ENCODE peak calls at places on chromosomes 1 and 21, in six cellular contexts. I is H1, L is IMR-90, N is H9, G is mesenchymal stem cell, S is trophoblast cell. O is an unnamed sample.

GRCh38 chr1:23722652-23723051 is 20.6 kb upstream of the ELOA start:
- DNase-seq in I (no peak), L (no peak), N (no peak), G (no peak), S (no peak), O (no peak)

GRCh38 chr1:246784621-246785535 is 60.7 kb downstream of the SCCPDH start:
- DNase-seq in I (no peak), L (peak; percentile 47), N (no peak), G (peak; percentile 59), S (no peak), O (no peak)

GRCh38 chr1:15948600-15949452 is 27.1 kb downstream of the ZBTB17 start:
- DNase-seq in I (no peak), L (peak; percentile 95), N (no peak), G (peak; percentile 98), S (peak; percentile 55), O (no peak)

GRCh38 chr1:241536969-241537368 is 4.8 kb downstream of the KMO start:
- DNase-seq in I (no peak), L (no peak), N (no peak), G (no peak), S (no peak), O (no peak)

GRCh38 chr1:232940262-232940661 is 10.1 kb upstream of the NTPCR start:
- DNase-seq in I (no peak), L (no peak), N (no peak), G (no peak), S (no peak), O (no peak)

GRCh38 chr1:109498161-109498801 is 4.4 kb downstream of the CYB561D1 start:
- DNase-seq in I (peak; percentile 89), L (peak; percentile 46), N (peak; percentile 84), G (peak; percentile 61), S (no peak), O (peak; percentile 49)

GRCh38 chr1:9211291-9211811 is 23.2 kb upstream of the H6PD start:
- DNase-seq in I (no peak), L (peak; percentile 98), N (no peak), G (peak; percentile 96), S (no peak), O (no peak)

GRCh38 chr1:94648225-94649007 is 106.9 kb upstream of the F3 start:
- DNase-seq in I (peak; percentile 29), L (peak; percentile 100), N (no peak), G (peak; percentile 94), S (peak; percentile 85), O (no peak)

GRCh38 chr1:173365341-173365740 is 111.8 kb upstream of the PRDX6 start:
- DNase-seq in I (no peak), L (no peak), N (no peak), G (no peak), S (no peak), O (no peak)

GRCh38 chr1:112513112-112513870 is 4.5 kb downstream of the WNT2B start:
- DNase-seq in I (no peak), L (peak; percentile 84), N (no peak), G (peak; percentile 91), S (no peak), O (no peak)

GRCh38 chr1:198121058-198121829 is 35.6 kb upstream of the NEK7 start:
- DNase-seq in I (no peak), L (peak; percentile 92), N (no peak), G (peak; percentile 87), S (peak; percentile 61), O (no peak)

GRCh38 chr1:182761396-182762395 is 27.9 kb upstream of the NPL start:
- DNase-seq in I (no peak), L (peak; percentile 17), N (no peak), G (peak; percentile 7), S (no peak), O (no peak)

GRCh38 chr1:225754940-225755635 is 22.5 kb upstream of the SRP9 start:
- DNase-seq in I (no peak), L (peak; percentile 92), N (no peak), G (peak; percentile 82), S (peak; percentile 81), O (no peak)

GRCh38 chr1:231106347-231106746 is 55.5 kb upstream of the TRIM67 start:
- DNase-seq in I (no peak), L (peak; percentile 66), N (no peak), G (peak; percentile 59), S (no peak), O (no peak)

GRCh38 chr1:157181258-157181657 is 43.1 kb upstream of the ETV3 start:
- DNase-seq in I (no peak), L (no peak), N (no peak), G (no peak), S (no peak), O (no peak)

GRCh38 chr1:40844887-40845878 is 17.0 kb downstream of the CITED4 start:
- DNase-seq in I (no peak), L (no peak), N (no peak), G (no peak), S (no peak), O (no peak)

GRCh38 chr1:201103666-201104065 is 8.6 kb downstream of the CACNA1S start:
- DNase-seq in I (no peak), L (no peak), N (no peak), G (no peak), S (no peak), O (no peak)

GRCh38 chr1:67817319-67817718 is 15.9 kb downstream of the GNG12 start:
- DNase-seq in I (no peak), L (no peak), N (no peak), G (no peak), S (peak; percentile 7), O (no peak)

GRCh38 chr1:1219341-1219740 is 5.4 kb upstream of the TNFRSF4 start:
- DNase-seq in I (no peak), L (no peak), N (no peak), G (no peak), S (no peak), O (no peak)

GRCh38 chr1:59678809-59679228 is 135.9 kb upstream of the HOOK1 start:
- DNase-seq in I (no peak), L (peak; percentile 98), N (no peak), G (peak; percentile 99), S (peak; percentile 36), O (peak; percentile 42)

GRCh38 chr1:222195857-222196256 is 352.0 kb downstream of the HHIPL2 start:
- DNase-seq in I (no peak), L (peak; percentile 5), N (no peak), G (peak; percentile 8), S (no peak), O (no peak)

GRCh38 chr1:159828916-159829634 is 2.4 kb downstream of the SLAMF8 start:
- DNase-seq in I (peak; percentile 67), L (no peak), N (peak; percentile 74), G (peak; percentile 33), S (peak; percentile 74), O (no peak)

GRCh38 chr21:42746593-42747266 is 93.3 kb downstream of the PDE9A start:
- DNase-seq in I (no peak), L (no peak), N (no peak), G (no peak), S (peak; percentile 21), O (no peak)

GRCh38 chr1:155976913-155977606 is 1.3 kb downstream of the ARHGEF2 start:
- DNase-seq in I (no peak), L (no peak), N (peak; percentile 43), G (no peak), S (no peak), O (no peak)

GRCh38 chr1:156104065-156104810 is 10.3 kb upstream of the LMNA start:
- DNase-seq in I (no peak), L (peak; percentile 80), N (peak; percentile 69), G (peak; percentile 98), S (peak; percentile 69), O (no peak)

GRCh38 chr1:94864821-94865220 is 44.7 kb downstream of the SLC44A3 start:
- DNase-seq in I (no peak), L (peak; percentile 39), N (no peak), G (peak; percentile 90), S (peak; percentile 85), O (no peak)

GRCh38 chr1:206907304-206907991 is 10.2 kb downstream of the IL24 start:
- DNase-seq in I (peak; percentile 77), L (no peak), N (peak; percentile 54), G (no peak), S (peak; percentile 50), O (peak; percentile 37)

GRCh38 chr1:45884700-45885099 is 81.3 kb downstream of the MAST2 start:
- DNase-seq in I (no peak), L (peak; percentile 37), N (no peak), G (no peak), S (no peak), O (no peak)

GRCh38 chr1:64478594-64479248 is 8.8 kb downstream of the CACHD1 start:
- DNase-seq in I (no peak), L (no peak), N (no peak), G (no peak), S (no peak), O (no peak)

GRCh38 chr1:85448358-85448757 is 16.6 kb downstream of the DDAH1 start:
- DNase-seq in I (no peak), L (peak; percentile 66), N (no peak), G (peak; percentile 46), S (no peak), O (no peak)

GRCh38 chr21:37564341-37564923 is 197.9 kb downstream of the DYRK1A start:
- DNase-seq in I (peak; percentile 68), L (peak; percentile 100), N (peak; percentile 64), G (peak; percentile 100), S (peak; percentile 98), O (peak; percentile 15)
- H3K18ac ChIP-seq in I (peak overlapping the region; percentile 92), L (peak overlapping the region; percentile 47), N (peak overlapping the region; percentile 66), G (peak overlapping the region; percentile 90), S (no peak overlapping the region), O (peak overlapping the region; percentile 91)

GRCh38 chr1:48109390-48110009 is 112.3 kb upstream of the TRABD2B start:
- DNase-seq in I (no peak), L (peak; percentile 61), N (no peak), G (peak; percentile 43), S (peak; percentile 77), O (peak; percentile 51)
- H2BK120ac ChIP-seq in I (no peak overlapping the region), L (no peak overlapping the region), N (no peak overlapping the region), G (no peak overlapping the region), S (no peak overlapping the region), O (no peak overlapping the region)

GRCh38 chr1:98044766-98045165 is 123.9 kb upstream of the DPYD start:
- DNase-seq in I (peak; percentile 48), L (no peak), N (no peak), G (no peak), S (no peak), O (no peak)
- H2AFZ ChIP-seq in I (peak overlapping the region; percentile 89), L (peak overlapping the region; percentile 96), N (no peak overlapping the region), G (no peak overlapping the region), S (no peak overlapping the region), O (peak overlapping the region; percentile 93)

GRCh38 chr1:204409878-204410763 is 1.5 kb downstream of the PPP1R15B start:
- DNase-seq in I (no peak), L (no peak), N (no peak), G (no peak), S (no peak), O (no peak)
- H3K18ac ChIP-seq in I (no peak overlapping the region), L (no peak overlapping the region), N (no peak overlapping the region), G (no peak overlapping the region), S (peak overlapping the region; percentile 98), O (no peak overlapping the region)

DNA sequence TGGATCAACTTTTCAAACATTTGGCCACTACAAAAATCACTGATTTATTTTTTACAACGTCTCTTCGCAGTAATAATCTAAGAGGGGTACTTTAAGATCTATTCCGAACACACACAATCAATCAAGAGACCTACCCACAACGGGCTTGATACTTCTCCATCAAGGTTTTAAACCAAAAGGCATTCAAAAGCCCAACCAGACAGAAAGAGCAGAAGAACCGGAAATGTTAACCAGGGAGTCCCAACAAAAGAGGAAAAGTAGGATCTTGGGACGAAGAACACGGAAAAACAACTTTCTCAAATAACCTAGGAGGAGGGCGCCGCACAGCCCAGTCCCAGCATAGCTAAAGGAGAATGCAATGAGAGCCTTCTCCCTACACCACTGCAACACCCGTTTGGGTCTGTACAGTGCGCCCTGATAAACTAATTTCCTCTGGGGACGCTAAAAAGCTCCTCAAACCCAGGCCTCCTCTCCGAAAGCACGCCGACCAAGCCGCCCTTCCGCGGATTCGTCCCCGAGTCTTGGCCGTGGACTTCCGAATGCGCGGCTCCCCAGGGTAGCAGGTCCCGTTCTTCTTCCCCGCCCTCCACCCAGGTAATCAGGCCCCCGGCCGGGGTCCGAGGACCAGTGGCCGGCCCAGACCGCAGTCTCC is 623 bp downstream of the RPL22 start:
- DNase-seq in I (no peak), L (no peak), N (no peak), G (peak; percentile 44), S (peak; percentile 12), O (no peak)
- H2BK120ac ChIP-seq in I (no peak overlapping the region), L (no peak overlapping the region), N (no peak overlapping the region), G (peak overlapping the region; percentile 39), S (peak overlapping the region; percentile 12), O (no peak overlapping the region)